ENCODE peak calls at places on chromosomes 2 and 18, in four cellular contexts. C is heart right ventricle, Q is posterior vena cava, N is HEK293T. B is an unnamed sample.

GRCh38 chr18:35466815-35467623 is 30.7 kb downstream of the INO80C start:
- DNase-seq in C (peak), Q (no peak), N (no peak), B (no peak)

GRCh38 chr2:11807156-11808015 is 61.0 kb downstream of the LPIN1 start:
- DNase-seq in C (no peak), Q (no peak), N (no peak), B (no peak)

GRCh38 chr2:204373942-204374341 is 171.3 kb upstream of the PARD3B start:
- DNase-seq in C (no peak), Q (no peak), N (no peak), B (no peak)

GRCh38 chr2:118784860-118785259 is 62.6 kb downstream of the EN1 start:
- DNase-seq in C (no peak), Q (no peak), N (no peak), B (no peak)

GRCh38 chr2:100403722-100404121 is 13.7 kb downstream of the CHST10 start:
- DNase-seq in C (no peak), Q (no peak), N (no peak), B (no peak)

GRCh38 chr2:128651000-128651399 is 332.3 kb upstream of the HS6ST1 start:
- DNase-seq in C (no peak), Q (no peak), N (no peak), B (no peak)

GRCh38 chr2:64500549-64500948 is 23.6 kb upstream of the AFTPH start:
- DNase-seq in C (no peak), Q (no peak), N (no peak), B (no peak)

GRCh38 chr18:63421514-63421913 is 762 bp downstream of the VPS4B start:
- DNase-seq in C (no peak), Q (no peak), N (no peak), B (no peak)

GRCh38 chr2:71154798-71155197 is 24.4 kb downstream of the MPHOSPH10 start:
- DNase-seq in C (no peak), Q (no peak), N (peak), B (no peak)

GRCh38 chr2:29014331-29014730 is 33.2 kb downstream of the TOGARAM2 start:
- DNase-seq in C (no peak), Q (no peak), N (no peak), B (no peak)

GRCh38 chr2:85175369-85176299 is 42.4 kb downstream of the TCF7L1 start:
- DNase-seq in C (peak), Q (peak), N (no peak), B (peak)

GRCh38 chr2:150212722-150213171 is 274.7 kb downstream of the RND3 start:
- DNase-seq in C (no peak), Q (no peak), N (peak), B (peak)

GRCh38 chr2:126792186-126792585 is 106.5 kb upstream of the TEX51 start:
- DNase-seq in C (no peak), Q (peak), N (no peak), B (no peak)

GRCh38 chr2:223779877-223780276 is 57.5 kb downstream of the AP1S3 start:
- DNase-seq in C (no peak), Q (no peak), N (peak), B (peak)

GRCh38 chr2:28623582-28624405 is 127.8 kb upstream of the PPP1CB start:
- DNase-seq in C (no peak), Q (no peak), N (no peak), B (no peak)

GRCh38 chr2:37153224-37153623 is 3.6 kb downstream of the EIF2AK2 start:
- DNase-seq in C (no peak), Q (no peak), N (no peak), B (no peak)

GRCh38 chr2:39665811-39666488 is at the start of gene TMEM178A:
- DNase-seq in C (no peak), Q (no peak), N (peak), B (no peak)

GRCh38 chr2:33478968-33479691 is 2.7 kb downstream of the RASGRP3 start:
- DNase-seq in C (peak), Q (no peak), N (no peak), B (no peak)

GRCh38 chr18:79630266-79631095 is 49.1 kb upstream of the CTDP1 start:
- DNase-seq in C (peak), Q (peak), N (no peak), B (no peak)

GRCh38 chr2:148619560-148620190 is 24.9 kb upstream of the EPC2 start:
- DNase-seq in C (no peak), Q (no peak), N (no peak), B (no peak)

GRCh38 chr18:59744271-59744721 is 47.1 kb upstream of the CCBE1 start:
- DNase-seq in C (no peak), Q (no peak), N (no peak), B (peak)

GRCh38 chr18:12434541-12434929 is 26.8 kb downstream of the PRELID3A start:
- DNase-seq in C (no peak), Q (no peak), N (no peak), B (no peak)

GRCh38 chr2:144424559-144425240 is 95.2 kb downstream of the ZEB2 start:
- DNase-seq in C (no peak), Q (no peak), N (no peak), B (no peak)

GRCh38 chr18:58776084-58776483 is 88.6 kb upstream of the ZNF532 start:
- DNase-seq in C (no peak), Q (no peak), N (no peak), B (no peak)

GRCh38 chr2:50951416-50951815 is 80.5 kb downstream of the NRXN1 start:
- DNase-seq in C (no peak), Q (no peak), N (no peak), B (peak)

GRCh38 chr2:72931280-72931910 is 14.1 kb downstream of the EMX1 start:
- DNase-seq in C (no peak), Q (no peak), N (no peak), B (no peak)

GRCh38 chr2:142745691-142746090 is 131.8 kb upstream of the KYNU start:
- DNase-seq in C (no peak), Q (no peak), N (no peak), B (no peak)

GRCh38 chr2:18708203-18708602 is 118.8 kb upstream of the NT5C1B start:
- DNase-seq in C (no peak), Q (no peak), N (no peak), B (no peak)

GRCh38 chr2:190626656-190627055 is 22.2 kb upstream of the NAB1 start:
- DNase-seq in C (no peak), Q (no peak), N (no peak), B (no peak)

GRCh38 chr2:217685255-217685605 is 317.6 kb downstream of the TNS1 start:
- DNase-seq in C (no peak), Q (no peak), N (peak), B (peak)

GRCh38 chr2:10529611-10530010 is 81.5 kb upstream of the ODC1 start:
- DNase-seq in C (no peak), Q (no peak), N (no peak), B (no peak)

GRCh38 chr2:207073791-207074678 is 91.7 kb downstream of the KLF7 start:
- DNase-seq in C (peak), Q (no peak), N (no peak), B (no peak)

GRCh38 chr2:127651987-127652550 is 6.1 kb downstream of the GPR17 start:
- DNase-seq in C (peak), Q (peak), N (no peak), B (no peak)

GRCh38 chr2:26613241-26614204 is 27.6 kb downstream of the CIB4 start:
- DNase-seq in C (peak), Q (peak), N (no peak), B (no peak)

GRCh38 chr18:28075501-28075900 is 101.4 kb downstream of the CDH2 start:
- DNase-seq in C (no peak), Q (no peak), N (no peak), B (no peak)

GRCh38 chr2:69779258-69779989 is 37.5 kb downstream of the ANXA4 start:
- DNase-seq in C (no peak), Q (no peak), N (no peak), B (no peak)